ENCODE peak calls at places on chromosome X, in four cellular contexts. One of them, this sample, is unnamed.

GRCh38 chrX:44873415-44874270 is 655 bp downstream of the KDM6A start:
- DNase-seq in heart left ventricle: peak
- DNase-seq in tibial nerve: peak
- DNase-seq in stomach: peak
- DNase-seq in this sample: no peak

GRCh38 chrX:29824176-29824906 is 391.0 kb upstream of the MAGEB2 start:
- DNase-seq in heart left ventricle: no peak
- DNase-seq in tibial nerve: no peak
- DNase-seq in stomach: no peak
- DNase-seq in this sample: no peak

GRCh38 chrX:28498658-28499057 is 88.6 kb upstream of the IL1RAPL1 start:
- DNase-seq in heart left ventricle: no peak
- DNase-seq in tibial nerve: no peak
- DNase-seq in stomach: no peak
- DNase-seq in this sample: no peak

GRCh38 chrX:69150294-69150960 is 14.8 kb downstream of the PJA1 start:
- DNase-seq in heart left ventricle: no peak
- DNase-seq in tibial nerve: no peak
- DNase-seq in stomach: no peak
- DNase-seq in this sample: no peak

GRCh38 chrX:110691446-110691845 is 104.2 kb downstream of the CHRDL1 start:
- DNase-seq in heart left ventricle: no peak
- DNase-seq in tibial nerve: no peak
- DNase-seq in stomach: no peak
- DNase-seq in this sample: no peak

GRCh38 chrX:125131146-125131545 is 188.5 kb upstream of the TEX13C start:
- DNase-seq in heart left ventricle: no peak
- DNase-seq in tibial nerve: no peak
- DNase-seq in stomach: no peak
- DNase-seq in this sample: no peak

GRCh38 chrX:65600106-65600505 is 65.5 kb upstream of the LAS1L start:
- DNase-seq in heart left ventricle: no peak
- DNase-seq in tibial nerve: no peak
- DNase-seq in stomach: no peak
- DNase-seq in this sample: no peak

GRCh38 chrX:74450803-74451449 is 29.6 kb downstream of the SLC16A2 start:
- DNase-seq in heart left ventricle: no peak
- DNase-seq in tibial nerve: no peak
- DNase-seq in stomach: no peak
- DNase-seq in this sample: no peak

GRCh38 chrX:147894332-147894870 is 17.3 kb upstream of the FMR1 start:
- DNase-seq in heart left ventricle: no peak
- DNase-seq in tibial nerve: no peak
- DNase-seq in stomach: no peak
- DNase-seq in this sample: no peak

GRCh38 chrX:2767631-2768455 is 16.0 kb downstream of the XG start:
- DNase-seq in heart left ventricle: peak
- DNase-seq in tibial nerve: peak
- DNase-seq in stomach: no peak
- DNase-seq in this sample: no peak

GRCh38 chrX:73021361-73022092 is 18.8 kb downstream of the PABPC1L2B start:
- DNase-seq in heart left ventricle: no peak
- DNase-seq in tibial nerve: no peak
- DNase-seq in stomach: no peak
- DNase-seq in this sample: no peak

GRCh38 chrX:72305286-72306084 is at the start of gene CITED1:
- DNase-seq in heart left ventricle: no peak
- DNase-seq in tibial nerve: no peak
- DNase-seq in stomach: no peak
- DNase-seq in this sample: no peak

GRCh38 chrX:2474963-2475726 is 25.6 kb downstream of the DHRSX start:
- DNase-seq in heart left ventricle: no peak
- DNase-seq in tibial nerve: no peak
- DNase-seq in stomach: no peak
- DNase-seq in this sample: no peak

GRCh38 chrX:109889289-109890006 is 113.5 kb upstream of the TMEM164 start:
- DNase-seq in heart left ventricle: no peak
- DNase-seq in tibial nerve: no peak
- DNase-seq in stomach: no peak
- DNase-seq in this sample: no peak

GRCh38 chrX:25022499-25023325 is 6.9 kb upstream of the ARX start:
- DNase-seq in heart left ventricle: no peak
- DNase-seq in tibial nerve: no peak
- DNase-seq in stomach: no peak
- DNase-seq in this sample: no peak

GRCh38 chrX:2894885-2895292 is 34.2 kb downstream of the ARSD start:
- DNase-seq in heart left ventricle: no peak
- DNase-seq in tibial nerve: no peak
- DNase-seq in stomach: peak
- DNase-seq in this sample: no peak

GRCh38 chrX:13661735-13662536 is 9.0 kb downstream of the TCEANC start:
- DNase-seq in heart left ventricle: no peak
- DNase-seq in tibial nerve: no peak
- DNase-seq in stomach: no peak
- DNase-seq in this sample: no peak

GRCh38 chrX:37906357-37906756 is 59.0 kb upstream of the DYNLT3 start:
- DNase-seq in heart left ventricle: no peak
- DNase-seq in tibial nerve: no peak
- DNase-seq in stomach: no peak
- DNase-seq in this sample: no peak

GRCh38 chrX:39039890-39040289 is 238.6 kb downstream of the MID1IP1 start:
- DNase-seq in heart left ventricle: no peak
- DNase-seq in tibial nerve: no peak
- DNase-seq in stomach: no peak
- DNase-seq in this sample: no peak

GRCh38 chrX:147476008-147476407 is 435.7 kb upstream of the FMR1 start:
- DNase-seq in heart left ventricle: no peak
- DNase-seq in tibial nerve: no peak
- DNase-seq in stomach: no peak
- DNase-seq in this sample: no peak

GRCh38 chrX:150185766-150186165 is 177.4 kb upstream of the MAMLD1 start:
- DNase-seq in heart left ventricle: no peak
- DNase-seq in tibial nerve: no peak
- DNase-seq in stomach: no peak
- DNase-seq in this sample: no peak

GRCh38 chrX:39652336-39652735 is 445.4 kb downstream of the BCOR start:
- DNase-seq in heart left ventricle: no peak
- DNase-seq in tibial nerve: no peak
- DNase-seq in stomach: no peak
- DNase-seq in this sample: no peak

GRCh38 chrX:13064599-13065143 is 20.3 kb upstream of the FAM9C start:
- DNase-seq in heart left ventricle: no peak
- DNase-seq in tibial nerve: no peak
- DNase-seq in stomach: no peak
- DNase-seq in this sample: no peak

GRCh38 chrX:100864967-100865366 is 9.2 kb downstream of the NOX1 start:
- DNase-seq in heart left ventricle: no peak
- DNase-seq in tibial nerve: no peak
- DNase-seq in stomach: no peak
- DNase-seq in this sample: no peak

GRCh38 chrX:63658920-63659319 is 126.1 kb downstream of the ARHGEF9 start:
- DNase-seq in heart left ventricle: no peak
- DNase-seq in tibial nerve: no peak
- DNase-seq in stomach: no peak
- DNase-seq in this sample: no peak
- H3K27ac ChIP-seq in heart left ventricle: peak
- H3K27ac ChIP-seq in tibial nerve: peak
- H3K27ac ChIP-seq in stomach: no peak
- H3K27ac ChIP-seq in this sample: peak

DNA sequence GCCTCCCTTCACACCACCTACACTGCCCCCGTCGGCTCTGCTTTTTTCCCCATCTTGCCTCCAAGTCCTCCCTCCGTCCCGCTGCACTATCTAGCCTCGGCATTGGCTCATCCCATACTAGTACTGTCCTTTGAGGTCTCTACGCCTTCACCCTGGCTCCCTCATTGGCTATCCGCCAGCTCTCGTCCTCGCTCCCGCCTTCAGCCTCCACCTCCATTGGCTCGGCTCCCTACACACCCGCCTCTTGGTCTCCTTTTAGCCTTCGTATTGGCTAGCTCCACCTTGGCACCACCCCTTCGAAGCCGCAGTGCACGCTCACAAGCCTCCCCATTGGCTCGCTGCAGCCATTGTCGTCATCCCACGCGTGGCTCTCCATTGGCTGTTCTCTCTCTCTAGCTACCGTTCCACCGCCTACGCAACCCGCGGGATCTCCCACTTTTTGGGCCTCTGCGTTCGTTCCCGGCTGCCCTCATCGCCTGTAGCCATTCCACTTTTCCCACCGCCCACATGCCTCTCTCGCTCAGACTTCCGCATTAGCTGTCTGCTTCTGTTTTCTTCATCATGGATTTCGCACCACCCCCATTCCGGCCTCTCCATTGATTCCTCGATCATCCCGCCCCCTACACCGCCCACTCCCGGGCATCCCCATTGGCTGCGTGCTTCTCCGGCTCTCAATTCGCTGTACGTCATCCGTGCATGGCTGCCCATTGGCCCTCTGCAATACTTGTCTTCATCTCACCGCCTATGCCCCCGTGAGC is 404 bp upstream of the PPP1R3F start:
- DNase-seq in heart left ventricle: peak
- DNase-seq in tibial nerve: peak
- DNase-seq in stomach: peak
- DNase-seq in this sample: peak
- TF ChIP-seq POLR2A in heart left ventricle: peak
- TF ChIP-seq POLR2A in tibial nerve: peak
- TF ChIP-seq POLR2A in stomach: no peak
- TF ChIP-seq POLR2A in this sample: no peak

GRCh38 chrX:107447642-107448041 is 1.8 kb upstream of the FRMPD3 start:
- DNase-seq in heart left ventricle: no peak
- DNase-seq in tibial nerve: no peak
- DNase-seq in stomach: no peak
- DNase-seq in this sample: no peak

GRCh38 chrX:107450823-107451509 is 1.5 kb downstream of the FRMPD3 start:
- DNase-seq in heart left ventricle: no peak
- DNase-seq in tibial nerve: no peak
- DNase-seq in stomach: no peak
- DNase-seq in this sample: no peak

GRCh38 chrX:107451754-107452153 is 2.3 kb downstream of the FRMPD3 start:
- DNase-seq in heart left ventricle: no peak
- DNase-seq in tibial nerve: no peak
- DNase-seq in stomach: no peak
- DNase-seq in this sample: no peak

GRCh38 chrX:107449490-107450175 is at the start of gene FRMPD3:
- DNase-seq in heart left ventricle: no peak
- DNase-seq in tibial nerve: no peak
- DNase-seq in stomach: no peak
- DNase-seq in this sample: no peak

DNA sequence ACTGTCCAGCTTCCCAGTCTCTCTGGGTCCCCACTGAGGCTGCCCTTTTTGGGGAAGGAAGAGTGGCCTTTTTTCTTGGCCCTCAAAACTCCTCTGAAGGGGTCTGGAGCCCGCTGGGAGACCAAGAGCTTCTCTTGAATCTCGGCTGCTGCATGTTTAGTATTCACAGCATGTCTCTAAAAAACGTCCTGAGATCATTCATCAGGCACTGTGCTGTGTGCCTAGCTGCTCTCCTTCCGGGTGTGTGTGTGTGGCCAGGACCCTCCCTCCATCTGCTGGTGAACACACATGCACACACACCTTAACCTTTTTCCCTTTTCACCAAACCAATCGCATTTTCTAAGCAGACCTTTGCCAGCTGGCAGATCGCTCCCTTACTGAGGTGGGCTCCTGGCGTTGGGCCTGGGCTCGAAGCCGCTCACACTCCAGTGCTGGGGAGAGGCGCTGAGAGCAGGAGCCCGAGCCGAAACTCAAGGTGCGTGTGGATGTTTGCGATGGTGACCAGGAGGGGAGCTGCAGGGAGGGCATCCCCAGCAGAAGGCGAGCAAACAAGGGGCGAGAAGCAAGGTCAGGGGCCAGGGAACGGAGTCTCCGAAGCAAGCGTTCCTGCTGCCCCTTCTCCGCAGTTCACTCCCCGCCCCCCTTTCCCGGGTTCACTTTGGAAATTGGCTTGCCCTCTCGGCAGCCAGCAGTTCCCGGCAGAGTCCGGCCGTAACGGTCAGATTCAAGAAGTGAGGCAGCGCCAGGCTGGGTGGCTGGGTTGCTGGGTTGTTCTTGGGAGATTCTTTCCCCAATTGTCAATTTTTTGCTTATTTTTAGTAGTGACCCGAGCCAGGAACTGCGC is 605 bp upstream of the FRMPD3 start:
- DNase-seq in heart left ventricle: no peak
- DNase-seq in tibial nerve: no peak
- DNase-seq in stomach: no peak
- DNase-seq in this sample: no peak
- H3K4me3 ChIP-seq in heart left ventricle: peak
- H3K4me3 ChIP-seq in tibial nerve: peak
- H3K4me3 ChIP-seq in stomach: peak
- H3K4me3 ChIP-seq in this sample: peak

GRCh38 chrX:7346021-7346420 is 198.1 kb upstream of the PUDP start:
- DNase-seq in heart left ventricle: no peak
- DNase-seq in tibial nerve: no peak
- DNase-seq in stomach: no peak
- DNase-seq in this sample: no peak
- H3K27ac ChIP-seq in heart left ventricle: no peak
- H3K27ac ChIP-seq in tibial nerve: no peak
- H3K27ac ChIP-seq in stomach: no peak
- H3K27ac ChIP-seq in this sample: no peak

DNA sequence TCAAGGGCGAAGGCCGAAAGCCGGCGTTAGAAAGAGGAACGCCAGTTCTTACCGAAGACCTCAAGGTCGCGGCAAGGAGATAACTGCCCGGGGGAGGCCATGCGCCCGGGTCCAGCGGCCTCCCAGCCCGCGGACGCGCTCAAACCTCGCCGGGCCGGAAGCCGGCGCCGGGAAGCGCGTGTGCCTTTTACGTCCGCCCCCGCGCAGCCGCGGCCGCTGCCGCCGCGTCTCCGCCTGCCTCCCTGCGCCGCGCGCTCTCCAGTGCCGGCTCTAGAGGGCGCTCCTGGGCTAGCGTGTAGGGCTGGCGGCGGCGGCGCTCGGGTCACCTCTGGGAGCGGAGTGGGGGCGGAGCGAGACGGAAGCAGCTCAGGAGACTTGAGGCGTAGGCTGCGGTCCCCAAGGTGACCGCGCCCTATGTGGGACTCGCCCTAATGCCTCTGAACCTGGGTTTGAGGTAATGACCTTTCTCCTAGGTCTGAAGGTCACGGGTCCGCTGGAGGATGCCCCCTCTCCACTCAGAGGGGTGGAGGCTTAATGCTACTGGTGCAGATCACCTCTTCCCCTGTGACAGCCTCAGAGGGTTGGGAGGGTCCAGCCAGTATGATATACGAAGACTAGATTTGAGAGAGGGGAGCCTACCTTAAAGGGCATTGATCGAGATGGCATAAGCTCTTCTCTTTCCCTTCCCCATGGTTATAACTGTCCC is 839 bp downstream of the SLC25A5 start:
- DNase-seq in heart left ventricle: peak
- DNase-seq in tibial nerve: peak
- DNase-seq in stomach: peak
- DNase-seq in this sample: peak
- TF ChIP-seq POLR2A in heart left ventricle: peak
- TF ChIP-seq POLR2A in tibial nerve: peak
- TF ChIP-seq POLR2A in stomach: no peak
- TF ChIP-seq POLR2A in this sample: peak